ENCODE peak calls at places on chromosomes 16 and 17, in nine cellular contexts. I is sigmoid colon; W is stimulated activated CD4-positive, alpha-beta T cell treated with anti-CD3 and anti-CD28 coated beads, TNF-alpha, amount 100 ng/mL, for 48 hours; O is Peyer's patch; U is AG08396; J is BE2C; S is RWPE1; K is IMR-90; D is stomach. F is an unnamed sample.

GRCh38 chr17:27544350-27545131 is 86.4 kb upstream of the LGALS9 start:
- DNase-seq in I (no peak), W (peak), O (no peak), U (no peak), J (no peak), S (no peak), K (peak), D (no peak), F (no peak)

GRCh38 chr17:59848778-59849177 is 44.0 kb downstream of the TUBD1 start:
- DNase-seq in I (peak), W (no peak), O (peak), U (no peak), J (no peak), S (no peak), K (peak), D (peak), F (no peak)

GRCh38 chr16:28984619-28985135 is at the start of gene LAT:
- DNase-seq in I (no peak), W (peak), O (peak), U (no peak), J (no peak), S (no peak), K (no peak), D (peak), F (no peak)

GRCh38 chr17:30550512-30551273 is 73.5 kb downstream of the GOSR1 start:
- DNase-seq in I (no peak), W (no peak), O (peak), U (no peak), J (no peak), S (peak), K (peak), D (peak), F (no peak)

GRCh38 chr16:57883480-57883879 is 81.2 kb upstream of the KIFC3 start:
- DNase-seq in I (no peak), W (no peak), O (no peak), U (no peak), J (no peak), S (no peak), K (no peak), D (no peak), F (no peak)

GRCh38 chr16:67396159-67396774 is 3.0 kb upstream of the TPPP3 start:
- DNase-seq in I (peak), W (no peak), O (peak), U (peak), J (peak), S (peak), K (peak), D (peak), F (peak)

GRCh38 chr17:75153854-75154194 is 488 bp downstream of the JPT1 start:
- DNase-seq in I (no peak), W (peak), O (peak), U (no peak), J (peak), S (no peak), K (no peak), D (no peak), F (peak)

GRCh38 chr17:82668631-82669099 is 20.4 kb upstream of the WDR45B start:
- DNase-seq in I (peak), W (peak), O (peak), U (peak), J (peak), S (peak), K (peak), D (peak), F (peak)

GRCh38 chr16:67883872-67884261 is 818 bp upstream of the NRN1L start:
- DNase-seq in I (peak), W (peak), O (peak), U (peak), J (peak), S (peak), K (peak), D (peak), F (peak)

GRCh38 chr17:83145831-83146230 is 66.4 kb downstream of the METRNL start:
- DNase-seq in I (peak), W (no peak), O (no peak), U (no peak), J (no peak), S (no peak), K (no peak), D (no peak), F (no peak)

GRCh38 chr16:47136101-47136820 is 7.5 kb downstream of the NETO2 start:
- DNase-seq in I (no peak), W (no peak), O (no peak), U (no peak), J (no peak), S (peak), K (peak), D (no peak), F (no peak)

GRCh38 chr17:8807070-8807550 is 7.9 kb upstream of the MFSD6L start:
- DNase-seq in I (no peak), W (no peak), O (peak), U (no peak), J (no peak), S (peak), K (no peak), D (no peak), F (no peak)

GRCh38 chr17:58384900-58385299 is 32.4 kb downstream of the RNF43 start:
- DNase-seq in I (no peak), W (no peak), O (no peak), U (no peak), J (no peak), S (no peak), K (no peak), D (no peak), F (no peak)

GRCh38 chr16:11871193-11871592 is 19.9 kb upstream of the RSL1D1 start:
- DNase-seq in I (no peak), W (no peak), O (no peak), U (no peak), J (peak), S (no peak), K (peak), D (no peak), F (peak)

GRCh38 chr16:62548095-62548494 is 511.9 kb upstream of the CDH8 start:
- DNase-seq in I (no peak), W (no peak), O (no peak), U (no peak), J (no peak), S (no peak), K (no peak), D (no peak), F (no peak)

GRCh38 chr16:66189951-66190350 is 176.5 kb upstream of the CDH5 start:
- DNase-seq in I (no peak), W (no peak), O (no peak), U (peak), J (no peak), S (peak), K (peak), D (no peak), F (no peak)

GRCh38 chr17:44794699-44795413 is 35.2 kb downstream of the GJC1 start:
- DNase-seq in I (peak), W (no peak), O (no peak), U (peak), J (no peak), S (peak), K (peak), D (no peak), F (no peak)